ENCODE peak calls at places on chromosome 11, in five cellular contexts. One of them, this sample, is unnamed.

GRCh38 chr11:5831196-5831829 is 10.4 kb downstream of the OR52E6 start:
- DNase-seq in endothelial cell of umbilical vein: no peak
- DNase-seq in A549: no peak
- DNase-seq in GM12878: no peak
- DNase-seq in K562: no peak
- DNase-seq in this sample: no peak

GRCh38 chr11:10314199-10315072 is 9.6 kb downstream of the ADM start:
- DNase-seq in endothelial cell of umbilical vein: peak; percentile 46
- DNase-seq in A549: no peak
- DNase-seq in GM12878: peak; percentile 66
- DNase-seq in K562: no peak
- DNase-seq in this sample: peak; percentile 68

GRCh38 chr11:74417379-74417804 is 19.2 kb upstream of the PGM2L1 start:
- DNase-seq in endothelial cell of umbilical vein: no peak
- DNase-seq in A549: no peak
- DNase-seq in GM12878: no peak
- DNase-seq in K562: no peak
- DNase-seq in this sample: no peak

GRCh38 chr11:6615882-6616585 is 3.2 kb downstream of the TPP1 start:
- DNase-seq in endothelial cell of umbilical vein: no peak
- DNase-seq in A549: no peak
- DNase-seq in GM12878: no peak
- DNase-seq in K562: no peak
- DNase-seq in this sample: no peak

GRCh38 chr11:14258177-14258935 is 100.6 kb downstream of the RRAS2 start:
- DNase-seq in endothelial cell of umbilical vein: peak; percentile 25
- DNase-seq in A549: peak; percentile 44
- DNase-seq in GM12878: no peak
- DNase-seq in K562: no peak
- DNase-seq in this sample: peak; percentile 19

GRCh38 chr11:64894812-64895452 is 16.5 kb upstream of the EHD1 start:
- DNase-seq in endothelial cell of umbilical vein: no peak
- DNase-seq in A549: no peak
- DNase-seq in GM12878: no peak
- DNase-seq in K562: no peak
- DNase-seq in this sample: no peak

GRCh38 chr11:134361661-134362060 is 29.9 kb downstream of the GLB1L2 start:
- DNase-seq in endothelial cell of umbilical vein: no peak
- DNase-seq in A549: no peak
- DNase-seq in GM12878: no peak
- DNase-seq in K562: no peak
- DNase-seq in this sample: no peak

GRCh38 chr11:124716596-124716995 is 23.1 kb upstream of the NRGN start:
- DNase-seq in endothelial cell of umbilical vein: peak; percentile 9
- DNase-seq in A549: no peak
- DNase-seq in GM12878: no peak
- DNase-seq in K562: no peak
- DNase-seq in this sample: no peak

GRCh38 chr11:3840289-3840869 is 380 bp downstream of the RHOG start:
- DNase-seq in endothelial cell of umbilical vein: peak; percentile 60
- DNase-seq in A549: no peak
- DNase-seq in GM12878: no peak
- DNase-seq in K562: no peak
- DNase-seq in this sample: peak; percentile 70

GRCh38 chr11:12066056-12066798 is 44.2 kb upstream of the MICAL2 start:
- DNase-seq in endothelial cell of umbilical vein: peak; percentile 54
- DNase-seq in A549: peak; percentile 81
- DNase-seq in GM12878: no peak
- DNase-seq in K562: no peak
- DNase-seq in this sample: peak; percentile 85

GRCh38 chr11:110091995-110092576 is 1.1 kb upstream of the ZC3H12C start:
- DNase-seq in endothelial cell of umbilical vein: no peak
- DNase-seq in A549: no peak
- DNase-seq in GM12878: no peak
- DNase-seq in K562: no peak
- DNase-seq in this sample: peak; percentile 4

GRCh38 chr11:2766166-2766565 is 66.4 kb upstream of the KCNQ1OT1 start:
- DNase-seq in endothelial cell of umbilical vein: no peak
- DNase-seq in A549: no peak
- DNase-seq in GM12878: no peak
- DNase-seq in K562: no peak
- DNase-seq in this sample: no peak

GRCh38 chr11:27241316-27242122 is 121.5 kb downstream of the CCDC34 start:
- DNase-seq in endothelial cell of umbilical vein: no peak
- DNase-seq in A549: no peak
- DNase-seq in GM12878: no peak
- DNase-seq in K562: no peak
- DNase-seq in this sample: no peak

GRCh38 chr11:7031346-7031957 is 11.2 kb downstream of the NLRP14 start:
- DNase-seq in endothelial cell of umbilical vein: no peak
- DNase-seq in A549: no peak
- DNase-seq in GM12878: no peak
- DNase-seq in K562: no peak
- DNase-seq in this sample: no peak

GRCh38 chr11:107176148-107177105 is 158.2 kb upstream of the GUCY1A2 start:
- DNase-seq in endothelial cell of umbilical vein: no peak
- DNase-seq in A549: no peak
- DNase-seq in GM12878: no peak
- DNase-seq in K562: no peak
- DNase-seq in this sample: no peak

GRCh38 chr11:37280194-37280593 is 682.2 kb upstream of the RAG2 start:
- DNase-seq in endothelial cell of umbilical vein: no peak
- DNase-seq in A549: no peak
- DNase-seq in GM12878: no peak
- DNase-seq in K562: no peak
- DNase-seq in this sample: no peak

GRCh38 chr11:103633037-103633788 is 403.2 kb upstream of the DDI1 start:
- DNase-seq in endothelial cell of umbilical vein: peak; percentile 81
- DNase-seq in A549: no peak
- DNase-seq in GM12878: no peak
- DNase-seq in K562: no peak
- DNase-seq in this sample: no peak

GRCh38 chr11:71996946-71997345 is 1.8 kb upstream of the IL18BP start:
- DNase-seq in endothelial cell of umbilical vein: no peak
- DNase-seq in A549: no peak
- DNase-seq in GM12878: no peak
- DNase-seq in K562: no peak
- DNase-seq in this sample: peak; percentile 35

GRCh38 chr11:44104472-44105294 is 9.2 kb downstream of the EXT2 start:
- DNase-seq in endothelial cell of umbilical vein: no peak
- DNase-seq in A549: peak; percentile 6
- DNase-seq in GM12878: no peak
- DNase-seq in K562: no peak
- DNase-seq in this sample: peak; percentile 18

GRCh38 chr11:84437129-84438123 is 1151.3 kb upstream of the CCDC90B start:
- DNase-seq in endothelial cell of umbilical vein: no peak
- DNase-seq in A549: no peak
- DNase-seq in GM12878: peak; percentile 3
- DNase-seq in K562: no peak
- DNase-seq in this sample: no peak

GRCh38 chr11:133904818-133905515 is 51.8 kb downstream of the IGSF9B start:
- DNase-seq in endothelial cell of umbilical vein: no peak
- DNase-seq in A549: no peak
- DNase-seq in GM12878: no peak
- DNase-seq in K562: no peak
- DNase-seq in this sample: no peak

GRCh38 chr11:64041846-64042245 is 6.1 kb downstream of the FLRT1 start:
- DNase-seq in endothelial cell of umbilical vein: no peak
- DNase-seq in A549: no peak
- DNase-seq in GM12878: no peak
- DNase-seq in K562: no peak
- DNase-seq in this sample: no peak

GRCh38 chr11:73252577-73253191 is 19.5 kb upstream of the P2RY6 start:
- DNase-seq in endothelial cell of umbilical vein: no peak
- DNase-seq in A549: no peak
- DNase-seq in GM12878: no peak
- DNase-seq in K562: no peak
- DNase-seq in this sample: peak; percentile 51

GRCh38 chr11:1829039-1829820 is 5.6 kb upstream of the SYT8 start:
- DNase-seq in endothelial cell of umbilical vein: no peak
- DNase-seq in A549: no peak
- DNase-seq in GM12878: no peak
- DNase-seq in K562: no peak
- DNase-seq in this sample: no peak

GRCh38 chr11:16326679-16327297 is 29.6 kb downstream of the SOX6 start:
- DNase-seq in endothelial cell of umbilical vein: no peak
- DNase-seq in A549: no peak
- DNase-seq in GM12878: no peak
- DNase-seq in K562: no peak
- DNase-seq in this sample: no peak

GRCh38 chr11:60700689-60701508 is 1.5 kb downstream of the MS4A8 start:
- DNase-seq in endothelial cell of umbilical vein: peak; percentile 24
- DNase-seq in A549: peak; percentile 24
- DNase-seq in GM12878: no peak
- DNase-seq in K562: peak; percentile 43
- DNase-seq in this sample: peak; percentile 59

GRCh38 chr11:17978553-17979287 is 34.1 kb downstream of the SERGEF start:
- DNase-seq in endothelial cell of umbilical vein: peak; percentile 41
- DNase-seq in A549: peak; percentile 72
- DNase-seq in GM12878: no peak
- DNase-seq in K562: peak; percentile 52
- DNase-seq in this sample: peak; percentile 49

GRCh38 chr11:112844530-112844929 is 116.7 kb upstream of the NCAM1 start:
- DNase-seq in endothelial cell of umbilical vein: no peak
- DNase-seq in A549: no peak
- DNase-seq in GM12878: no peak
- DNase-seq in K562: no peak
- DNase-seq in this sample: no peak

GRCh38 chr11:113505046-113505445 is 29.8 kb upstream of the DRD2 start:
- DNase-seq in endothelial cell of umbilical vein: no peak
- DNase-seq in A549: no peak
- DNase-seq in GM12878: no peak
- DNase-seq in K562: no peak
- DNase-seq in this sample: no peak

GRCh38 chr11:35165416-35166368 is 26.7 kb downstream of the CD44 start:
- DNase-seq in endothelial cell of umbilical vein: peak; percentile 48
- DNase-seq in A549: no peak
- DNase-seq in GM12878: peak; percentile 99
- DNase-seq in K562: no peak
- DNase-seq in this sample: peak; percentile 65

GRCh38 chr11:76148941-76149613 is 57.2 kb downstream of the WNT11 start:
- DNase-seq in endothelial cell of umbilical vein: no peak
- DNase-seq in A549: no peak
- DNase-seq in GM12878: no peak
- DNase-seq in K562: no peak
- DNase-seq in this sample: no peak

DNA sequence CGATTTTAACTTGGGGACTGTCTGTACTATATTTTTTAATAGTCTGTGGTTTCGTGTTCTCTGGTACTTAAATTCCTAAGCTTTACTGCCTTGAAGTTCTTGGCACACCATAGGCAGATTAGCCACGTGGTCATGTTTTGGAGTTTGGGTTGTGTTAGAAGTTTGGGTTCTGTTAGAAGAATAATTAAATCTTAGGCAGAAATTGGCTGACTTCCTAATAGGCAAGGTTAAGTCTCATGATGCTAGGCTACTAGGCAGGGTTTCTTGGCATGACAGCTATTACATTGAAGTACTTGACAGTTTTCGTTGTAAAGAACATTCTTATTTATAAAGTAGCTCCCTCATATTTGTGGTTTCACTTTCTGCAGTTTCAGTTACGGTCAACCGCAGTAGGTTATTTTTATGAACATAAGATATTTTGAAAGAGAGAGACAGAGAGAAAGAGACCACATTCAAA is 30.0 kb upstream of the MMP7 start:
- DNase-seq in endothelial cell of umbilical vein: no peak
- DNase-seq in A549: no peak
- DNase-seq in GM12878: peak; percentile 84
- DNase-seq in K562: no peak
- DNase-seq in this sample: peak; percentile 66
- TF ChIP-seq MYC in endothelial cell of umbilical vein: no peak
- TF ChIP-seq MYC in A549: no peak
- TF ChIP-seq MYC in GM12878: no peak
- TF ChIP-seq MYC in K562: no peak
- TF ChIP-seq MYC in this sample: peak; percentile 35

GRCh38 chr11:20609727-20610707 is 10.6 kb downstream of the SLC6A5 start:
- DNase-seq in endothelial cell of umbilical vein: peak; percentile 65
- DNase-seq in A549: peak; percentile 71
- DNase-seq in GM12878: no peak
- DNase-seq in K562: peak; percentile 85
- DNase-seq in this sample: peak; percentile 67

GRCh38 chr11:20612416-20612815 is 13.0 kb downstream of the SLC6A5 start:
- DNase-seq in endothelial cell of umbilical vein: no peak
- DNase-seq in A549: no peak
- DNase-seq in GM12878: no peak
- DNase-seq in K562: no peak
- DNase-seq in this sample: no peak

GRCh38 chr11:20610825-20611224 is 11.4 kb downstream of the SLC6A5 start:
- DNase-seq in endothelial cell of umbilical vein: no peak
- DNase-seq in A549: no peak
- DNase-seq in GM12878: no peak
- DNase-seq in K562: no peak
- DNase-seq in this sample: peak; percentile 10

GRCh38 chr11:20611445-20611844 is 12.0 kb downstream of the SLC6A5 start:
- DNase-seq in endothelial cell of umbilical vein: no peak
- DNase-seq in A549: no peak
- DNase-seq in GM12878: no peak
- DNase-seq in K562: no peak
- DNase-seq in this sample: peak; percentile 8

GRCh38 chr11:20611892-20612291 is 12.5 kb downstream of the SLC6A5 start:
- DNase-seq in endothelial cell of umbilical vein: no peak
- DNase-seq in A549: no peak
- DNase-seq in GM12878: no peak
- DNase-seq in K562: no peak
- DNase-seq in this sample: peak; percentile 91
- TF ChIP-seq MYC in endothelial cell of umbilical vein: no peak
- TF ChIP-seq MYC in A549: no peak
- TF ChIP-seq MYC in GM12878: no peak
- TF ChIP-seq MYC in K562: no peak
- TF ChIP-seq MYC in this sample: no peak

GRCh38 chr11:100805509-100806199 is 118.6 kb downstream of the ARHGAP42 start:
- DNase-seq in endothelial cell of umbilical vein: no peak
- DNase-seq in A549: no peak
- DNase-seq in GM12878: no peak
- DNase-seq in K562: no peak
- DNase-seq in this sample: no peak

GRCh38 chr11:100810666-100811065 is 123.6 kb downstream of the ARHGAP42 start:
- DNase-seq in endothelial cell of umbilical vein: no peak
- DNase-seq in A549: no peak
- DNase-seq in GM12878: no peak
- DNase-seq in K562: no peak
- DNase-seq in this sample: no peak

GRCh38 chr11:100812517-100812916 is 125.4 kb downstream of the ARHGAP42 start:
- DNase-seq in endothelial cell of umbilical vein: no peak
- DNase-seq in A549: no peak
- DNase-seq in GM12878: no peak
- DNase-seq in K562: no peak
- DNase-seq in this sample: no peak

GRCh38 chr11:100808904-100809491 is 121.9 kb downstream of the ARHGAP42 start:
- DNase-seq in endothelial cell of umbilical vein: peak; percentile 59
- DNase-seq in A549: no peak
- DNase-seq in GM12878: no peak
- DNase-seq in K562: peak; percentile 39
- DNase-seq in this sample: no peak

GRCh38 chr11:100810146-100810545 is 123.1 kb downstream of the ARHGAP42 start:
- DNase-seq in endothelial cell of umbilical vein: no peak
- DNase-seq in A549: no peak
- DNase-seq in GM12878: no peak
- DNase-seq in K562: no peak
- DNase-seq in this sample: no peak
- TF ChIP-seq MYC in endothelial cell of umbilical vein: no peak
- TF ChIP-seq MYC in A549: no peak
- TF ChIP-seq MYC in GM12878: no peak
- TF ChIP-seq MYC in K562: no peak
- TF ChIP-seq MYC in this sample: no peak

GRCh38 chr11:117097567-117098268 is 510 bp downstream of the SIK3 start:
- DNase-seq in endothelial cell of umbilical vein: peak; percentile 42
- DNase-seq in A549: peak; percentile 27
- DNase-seq in GM12878: no peak
- DNase-seq in K562: peak; percentile 72
- DNase-seq in this sample: peak; percentile 61
- TF ChIP-seq MYC in endothelial cell of umbilical vein: no peak
- TF ChIP-seq MYC in A549: no peak
- TF ChIP-seq MYC in GM12878: no peak
- TF ChIP-seq MYC in K562: peak; percentile 33
- TF ChIP-seq MYC in this sample: peak; percentile 17